ENCODE peak calls at places on chromosomes 11 and 22, in five cellular contexts. M is KBM-7; K is pulmonary artery endothelial cell; Z is activated CD4-positive, CD25-positive, alpha-beta regulatory T cell; Q is NCI-H2081. O is an unnamed sample.

GRCh38 chr11:122114976-122115375 is 1.0 kb downstream of the BLID start:
- DNase-seq in M (no peak), K (no peak), Z (no peak), Q (no peak), O (no peak)

GRCh38 chr11:119920666-119921065 is 191.7 kb upstream of the NECTIN1 start:
- DNase-seq in M (no peak), K (no peak), Z (no peak), Q (no peak), O (no peak)

GRCh38 chr11:118560806-118561205 is 4.9 kb downstream of the IFT46 start:
- DNase-seq in M (no peak), K (no peak), Z (no peak), Q (no peak), O (no peak)

GRCh38 chr22:47325249-47325648 is 562.8 kb downstream of the TBC1D22A start:
- DNase-seq in M (no peak), K (no peak), Z (no peak), Q (no peak), O (no peak)

GRCh38 chr22:49724030-49724892 is 103.4 kb downstream of the BRD1 start:
- DNase-seq in M (peak), K (no peak), Z (no peak), Q (peak), O (peak)

GRCh38 chr11:67492801-67493547 is 10.1 kb downstream of the AIP start:
- DNase-seq in M (no peak), K (no peak), Z (no peak), Q (no peak), O (no peak)

GRCh38 chr11:96748639-96749370 is 359.0 kb downstream of the JRKL start:
- DNase-seq in M (no peak), K (no peak), Z (no peak), Q (no peak), O (no peak)

GRCh38 chr11:109285465-109285864 is 136.5 kb upstream of the C11orf87 start:
- DNase-seq in M (no peak), K (no peak), Z (no peak), Q (no peak), O (no peak)

GRCh38 chr11:120119121-120119520 is 18.8 kb downstream of the TRIM29 start:
- DNase-seq in M (no peak), K (no peak), Z (no peak), Q (no peak), O (no peak)

GRCh38 chr11:13776134-13776815 is 107.8 kb downstream of the FAR1 start:
- DNase-seq in M (peak), K (no peak), Z (no peak), Q (peak), O (no peak)

GRCh38 chr11:1059759-1060158 is 14.9 kb upstream of the MUC2 start:
- DNase-seq in M (no peak), K (no peak), Z (no peak), Q (no peak), O (no peak)

GRCh38 chr11:107769189-107769588 is 57.3 kb upstream of the SLN start:
- DNase-seq in M (no peak), K (no peak), Z (no peak), Q (no peak), O (no peak)

GRCh38 chr11:73185680-73186293 is 32.3 kb upstream of the P2RY2 start:
- DNase-seq in M (no peak), K (peak), Z (no peak), Q (no peak), O (no peak)

GRCh38 chr11:131195801-131196517 is 174.5 kb upstream of the NTM start:
- DNase-seq in M (no peak), K (no peak), Z (no peak), Q (peak), O (peak)

GRCh38 chr11:61472868-61473267 is 35.7 kb upstream of the LRRC10B start:
- DNase-seq in M (no peak), K (no peak), Z (no peak), Q (no peak), O (no peak)

GRCh38 chr22:45131749-45132148 is 32.0 kb upstream of the NUP50 start:
- DNase-seq in M (peak), K (no peak), Z (no peak), Q (no peak), O (peak)

GRCh38 chr11:7165911-7166310 is 77.1 kb downstream of the RBMXL2 start:
- DNase-seq in M (no peak), K (no peak), Z (no peak), Q (no peak), O (no peak)

GRCh38 chr22:48784701-48785503 is 1042.8 kb downstream of the BRD1 start:
- DNase-seq in M (no peak), K (no peak), Z (no peak), Q (no peak), O (no peak)

GRCh38 chr11:69912911-69913451 is 93.8 kb upstream of the FGF3 start:
- DNase-seq in M (no peak), K (no peak), Z (no peak), Q (no peak), O (peak)

GRCh38 chr11:87897079-87897478 is 278.2 kb downstream of the RAB38 start:
- DNase-seq in M (no peak), K (no peak), Z (no peak), Q (no peak), O (no peak)

GRCh38 chr11:15229069-15229468 is 114.3 kb downstream of the INSC start:
- DNase-seq in M (no peak), K (no peak), Z (no peak), Q (no peak), O (no peak)

GRCh38 chr11:58616594-58616993 is 5.9 kb upstream of the CNTF start:
- DNase-seq in M (no peak), K (peak), Z (no peak), Q (no peak), O (no peak)

GRCh38 chr11:45314900-45315299 is 28.8 kb upstream of the SYT13 start:
- DNase-seq in M (no peak), K (no peak), Z (no peak), Q (no peak), O (no peak)

GRCh38 chr11:28585007-28585406 is 476.8 kb downstream of the METTL15 start:
- DNase-seq in M (no peak), K (no peak), Z (no peak), Q (no peak), O (no peak)

GRCh38 chr22:35568751-35569725 is 28.4 kb downstream of the RASD2 start:
- DNase-seq in M (no peak), K (no peak), Z (no peak), Q (no peak), O (no peak)

GRCh38 chr11:65652511-65653228 is 10.0 kb downstream of the RELA start:
- DNase-seq in M (peak), K (peak), Z (peak), Q (peak), O (peak)

GRCh38 chr22:41367039-41367679 is 14.6 kb upstream of the TEF start:
- DNase-seq in M (peak), K (peak), Z (no peak), Q (peak), O (peak)

GRCh38 chr22:43160497-43161126 is 9.3 kb downstream of the TSPO start:
- DNase-seq in M (no peak), K (no peak), Z (no peak), Q (no peak), O (no peak)

GRCh38 chr11:60797846-60798630 is 12.9 kb downstream of the MS4A10 start:
- DNase-seq in M (no peak), K (no peak), Z (no peak), Q (no peak), O (no peak)

GRCh38 chr11:117999354-117999993 is 13.3 kb downstream of the IL10RA start:
- DNase-seq in M (no peak), K (no peak), Z (no peak), Q (no peak), O (no peak)

GRCh38 chr22:44697423-44698179 is 4.4 kb upstream of the PRR5 start:
- DNase-seq in M (peak), K (no peak), Z (peak), Q (peak), O (peak)